ENCODE peak calls at places on chromosomes 5 and 9, in four cellular contexts. One of them, this sample, is unnamed.
A peak's percentile ranks its signal among the peaks of the same experiment; 100 is the strongest.

GRCh38 chr9:114847492-114848417 is 41.9 kb upstream of the TNFSF15 start:
- DNase-seq in EH: no peak
- DNase-seq in T-helper 2 cell: peak; percentile 62
- DNase-seq in Kasumi-1: no peak
- DNase-seq in this sample: no peak

GRCh38 chr9:31582071-31582470 is 802.4 kb upstream of the ACO1 start:
- DNase-seq in T-helper 2 cell: no peak
- DNase-seq in EH: no peak
- DNase-seq in Kasumi-1: no peak
- DNase-seq in this sample: no peak

GRCh38 chr9:132099741-132100407 is 20.2 kb upstream of the MED27 start:
- DNase-seq in T-helper 2 cell: no peak
- DNase-seq in EH: peak; percentile 8
- DNase-seq in Kasumi-1: no peak
- DNase-seq in this sample: no peak

GRCh38 chr5:179124329-179124852 is 64.2 kb downstream of the ZNF354C start:
- DNase-seq in T-helper 2 cell: no peak
- DNase-seq in Kasumi-1: no peak
- DNase-seq in EH: no peak
- DNase-seq in this sample: no peak

GRCh38 chr5:115842952-115843351 is 1.2 kb downstream of the AP3S1 start:
- DNase-seq in Kasumi-1: peak; percentile 36
- DNase-seq in EH: no peak
- DNase-seq in T-helper 2 cell: peak; percentile 8
- DNase-seq in this sample: no peak

GRCh38 chr9:37104183-37104889 is 16.0 kb upstream of the ZCCHC7 start:
- DNase-seq in Kasumi-1: peak; percentile 11
- DNase-seq in T-helper 2 cell: no peak
- DNase-seq in EH: peak; percentile 82
- DNase-seq in this sample: peak; percentile 65

GRCh38 chr5:159971931-159972461 is 36.9 kb upstream of the TTC1 start:
- DNase-seq in T-helper 2 cell: peak; percentile 15
- DNase-seq in EH: no peak
- DNase-seq in Kasumi-1: no peak
- DNase-seq in this sample: no peak

GRCh38 chr9:70079364-70080103 is 35.9 kb downstream of the MAMDC2 start:
- DNase-seq in T-helper 2 cell: no peak
- DNase-seq in EH: peak; percentile 27
- DNase-seq in Kasumi-1: no peak
- DNase-seq in this sample: peak; percentile 20

GRCh38 chr9:114014044-114014443 is 64.1 kb downstream of the AMBP start:
- DNase-seq in EH: no peak
- DNase-seq in Kasumi-1: no peak
- DNase-seq in T-helper 2 cell: no peak
- DNase-seq in this sample: no peak

GRCh38 chr9:35516481-35516880 is 26.6 kb downstream of the RUSC2 start:
- DNase-seq in T-helper 2 cell: no peak
- DNase-seq in EH: peak; percentile 94
- DNase-seq in Kasumi-1: no peak
- DNase-seq in this sample: peak; percentile 34

GRCh38 chr5:57841671-57842375 is 359.2 kb upstream of the ACTBL2 start:
- DNase-seq in EH: peak; percentile 99
- DNase-seq in Kasumi-1: no peak
- DNase-seq in T-helper 2 cell: no peak
- DNase-seq in this sample: peak; percentile 81

GRCh38 chr9:96217756-96218693 is 84.0 kb downstream of the HSD17B3 start:
- DNase-seq in EH: peak; percentile 55
- DNase-seq in T-helper 2 cell: peak; percentile 73
- DNase-seq in Kasumi-1: peak; percentile 73
- DNase-seq in this sample: peak; percentile 92

GRCh38 chr9:127903557-127904475 is 4.4 kb upstream of the ST6GALNAC6 start:
- DNase-seq in EH: peak; percentile 51
- DNase-seq in Kasumi-1: no peak
- DNase-seq in T-helper 2 cell: peak; percentile 89
- DNase-seq in this sample: no peak

GRCh38 chr5:115193295-115193694 is 23.6 kb upstream of the TRIM36 start:
- DNase-seq in Kasumi-1: no peak
- DNase-seq in EH: no peak
- DNase-seq in T-helper 2 cell: no peak
- DNase-seq in this sample: no peak